ENCODE peak calls at places on chromosomes 12 and 14, in eight cellular contexts. J is left kidney; C is T-helper 2 cell; B is transverse colon; V is ovary; H is naive thymus-derived CD4-positive, alpha-beta T cell; F is frontal cortex; K is fibroblast of the conjunctiva. X is an unnamed sample.

GRCh38 chr14:63745858-63746425 is 18.1 kb upstream of the SGPP1 start:
- DNase-seq in J (no peak), C (no peak), B (peak), V (no peak), H (no peak), F (no peak), K (no peak), X (no peak)

GRCh38 chr12:124188059-124188458 is 106.8 kb upstream of the RFLNA start:
- DNase-seq in J (peak), C (no peak), B (no peak), V (no peak), H (no peak), F (no peak), K (no peak), X (no peak)

GRCh38 chr14:23566782-23567185 is 807 bp downstream of the AP1G2 start:
- DNase-seq in J (no peak), C (no peak), B (no peak), V (no peak), H (no peak), F (no peak), K (no peak), X (no peak)

GRCh38 chr14:103104654-103105511 is 10.4 kb downstream of the EXOC3L4 start:
- DNase-seq in J (peak), C (peak), B (peak), V (peak), H (peak), F (peak), K (no peak), X (peak)

GRCh38 chr14:96245710-96246534 is 10.1 kb upstream of the BDKRB1 start:
- DNase-seq in J (no peak), C (no peak), B (no peak), V (no peak), H (no peak), F (no peak), K (no peak), X (no peak)

GRCh38 chr12:43969882-43970281 is 134.0 kb downstream of the TMEM117 start:
- DNase-seq in J (no peak), C (no peak), B (no peak), V (no peak), H (no peak), F (no peak), K (no peak), X (no peak)

GRCh38 chr14:95263527-95264231 is 56.0 kb downstream of the CLMN start:
- DNase-seq in J (no peak), C (no peak), B (no peak), V (no peak), H (no peak), F (no peak), K (no peak), X (no peak)

GRCh38 chr12:109741970-109742372 is 28.3 kb downstream of the FAM222A start:
- DNase-seq in J (peak), C (no peak), B (no peak), V (peak), H (no peak), F (no peak), K (no peak), X (no peak)

GRCh38 chr12:128755565-128755964 is 68.2 kb downstream of the SLC15A4 start:
- DNase-seq in J (no peak), C (no peak), B (no peak), V (no peak), H (no peak), F (no peak), K (no peak), X (no peak)

GRCh38 chr14:96576359-96576758 is 74.2 kb downstream of the PAPOLA start:
- DNase-seq in J (no peak), C (no peak), B (no peak), V (no peak), H (no peak), F (no peak), K (no peak), X (no peak)

GRCh38 chr12:95548539-95549391 is 2.5 kb downstream of the USP44 start:
- DNase-seq in J (peak), C (peak), B (peak), V (peak), H (peak), F (peak), K (no peak), X (no peak)

GRCh38 chr12:114850853-114851252 is 166.9 kb upstream of the TBX3 start:
- DNase-seq in J (no peak), C (no peak), B (no peak), V (no peak), H (no peak), F (no peak), K (no peak), X (no peak)

GRCh38 chr12:58871557-58871956 is 48.7 kb downstream of the LRIG3 start:
- DNase-seq in J (no peak), C (no peak), B (no peak), V (no peak), H (no peak), F (no peak), K (peak), X (no peak)

GRCh38 chr14:58985786-58986185 is 202.7 kb upstream of the DAAM1 start:
- DNase-seq in J (no peak), C (no peak), B (no peak), V (no peak), H (no peak), F (no peak), K (no peak), X (no peak)

GRCh38 chr14:25351269-25351668 is 301.3 kb upstream of the STXBP6 start:
- DNase-seq in J (no peak), C (no peak), B (no peak), V (no peak), H (no peak), F (no peak), K (no peak), X (no peak)